ENCODE peak calls at places on chromosomes 2 and 18, in five cellular contexts. P is adrenal gland; X is SK-N-SH; R is CD8-positive, alpha-beta T cell; Y is A549. Z is an unnamed sample.

GRCh38 chr2:121740973-121741372 is 4.3 kb upstream of the NIFK start:
- DNase-seq in R (no peak), X (no peak), P (no peak), Y (no peak), Z (no peak)

GRCh38 chr2:185645529-185645928 is 93.1 kb upstream of the FSIP2 start:
- DNase-seq in P (no peak), R (no peak), X (no peak), Y (no peak), Z (no peak)

GRCh38 chr2:191845248-191845715 is 1.6 kb downstream of the CAVIN2 start:
- DNase-seq in X (no peak), P (no peak), R (no peak), Y (no peak), Z (no peak)

GRCh38 chr2:201964631-201965206 is 68.9 kb upstream of the FZD7 start:
- DNase-seq in X (no peak), P (no peak), R (peak), Y (no peak), Z (no peak)

GRCh38 chr2:161237397-161238263 is 70.6 kb upstream of the PSMD14 start:
- DNase-seq in X (peak), R (peak), Y (no peak), P (peak), Z (peak)

GRCh38 chr18:50099725-50100414 is 95.1 kb downstream of the MYO5B start:
- DNase-seq in R (no peak), X (no peak), P (no peak), Y (no peak), Z (no peak)

GRCh38 chr2:74529357-74530238 is at the start of the genes AUP1 and HTRA2:
- DNase-seq in X (peak), R (peak), P (peak), Y (peak), Z (peak)

GRCh38 chr18:25233582-25234362 is 118.2 kb downstream of the ZNF521 start:
- DNase-seq in R (no peak), P (no peak), Y (no peak), X (no peak), Z (no peak)

GRCh38 chr2:177044686-177045085 is 167.9 kb upstream of the HNRNPA3 start:
- DNase-seq in P (no peak), Y (no peak), X (no peak), R (no peak), Z (no peak)

GRCh38 chr18:71011389-71011788 is 722.5 kb downstream of the SOCS6 start:
- DNase-seq in X (no peak), R (no peak), P (no peak), Y (no peak), Z (no peak)

GRCh38 chr2:172282944-172283343 is 144.4 kb upstream of the ITGA6 start:
- DNase-seq in R (no peak), X (no peak), Y (no peak), P (no peak), Z (no peak)

GRCh38 chr2:73292906-73293533 is 328 bp downstream of the EGR4 start:
- DNase-seq in R (no peak), Y (peak), X (peak), P (no peak), Z (no peak)

GRCh38 chr2:85539361-85540130 is 578 bp downstream of the MAT2A start:
- DNase-seq in Y (peak), R (peak), P (peak), X (peak), Z (peak)

GRCh38 chr2:201860541-201861154 is 54.3 kb downstream of the CDK15 start:
- DNase-seq in R (peak), P (peak), Y (peak), X (peak), Z (no peak)

GRCh38 chr2:119024152-119024551 is 82.2 kb downstream of the MARCO start:
- DNase-seq in Y (no peak), R (no peak), X (peak), P (no peak), Z (no peak)

GRCh38 chr2:109447811-109448210 is 166.0 kb downstream of the SEPTIN10 start:
- DNase-seq in R (no peak), P (no peak), X (peak), Y (no peak), Z (peak)

GRCh38 chr2:168466834-168467565 is 10.9 kb downstream of the CERS6 start:
- DNase-seq in X (no peak), P (no peak), Y (no peak), R (no peak), Z (no peak)
- H3K27ac ChIP-seq in X (no peak), P (no peak), Y (no peak), R (no peak), Z (no peak)

DNA sequence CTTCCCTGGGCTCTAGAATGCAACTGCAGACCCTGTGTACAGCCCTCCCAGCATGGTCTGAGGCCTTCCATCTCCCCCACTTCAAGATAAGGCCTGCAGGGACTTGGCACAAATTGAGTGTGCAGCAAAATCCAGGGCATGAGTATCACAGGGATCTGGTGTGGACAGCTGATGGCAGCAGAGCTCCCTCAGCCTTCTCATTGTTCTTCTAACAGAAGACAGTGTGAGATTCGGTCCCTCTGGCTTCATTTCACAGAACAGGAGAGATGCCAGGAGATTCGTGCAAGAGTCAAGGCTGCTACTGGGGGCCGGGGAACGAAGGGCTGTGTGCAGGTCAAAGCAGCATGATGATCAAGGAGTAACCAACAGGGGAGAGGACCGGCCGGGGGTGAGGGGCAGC is 85.8 kb downstream of the UXS1 start:
- DNase-seq in R (no peak), X (peak), P (no peak), Y (no peak), Z (no peak)
- TF ChIP-seq CTCF in R (no peak), X (peak), P (peak), Y (peak), Z (no peak)

GRCh38 chr2:224958466-224958857 is 83.8 kb downstream of the DOCK10 start:
- DNase-seq in Y (no peak), X (no peak), R (no peak), P (no peak), Z (no peak)

GRCh38 chr2:224957540-224958465 is 84.5 kb downstream of the DOCK10 start:
- DNase-seq in P (no peak), R (no peak), Y (no peak), X (no peak), Z (no peak)

GRCh38 chr2:224954980-224955379 is 87.3 kb downstream of the DOCK10 start:
- DNase-seq in X (no peak), P (no peak), R (no peak), Y (no peak), Z (no peak)

GRCh38 chr2:224956706-224957105 is 85.6 kb downstream of the DOCK10 start:
- DNase-seq in R (no peak), P (no peak), Y (no peak), X (no peak), Z (no peak)

GRCh38 chr2:224958873-224959272 is 83.4 kb downstream of the DOCK10 start:
- DNase-seq in P (no peak), X (no peak), R (no peak), Y (no peak), Z (no peak)
- H3K4me3 ChIP-seq in P (no peak), X (no peak), R (no peak), Y (no peak), Z (peak)

GRCh38 chr18:32437080-32437834 is 33.4 kb downstream of the GAREM1 start:
- DNase-seq in X (no peak), P (no peak), R (no peak), Y (no peak), Z (no peak)
- H3K27ac ChIP-seq in X (no peak), P (no peak), R (no peak), Y (no peak), Z (no peak)

GRCh38 chr2:95379616-95379925 is 22.9 kb upstream of the FAHD2A start:
- DNase-seq in P (no peak), X (no peak), Y (peak), R (no peak), Z (no peak)
- TF ChIP-seq CTCF in P (no peak), X (peak), Y (no peak), R (no peak), Z (no peak)